ENCODE peak calls at places on chromosomes 1 and 21, in six cellular contexts. One of them, this sample, is unnamed.

GRCh38 chr1:187079330-187079729 is 250.6 kb downstream of the PLA2G4A start:
- DNase-seq in OCI-LY7: no peak
- DNase-seq in small intestine: no peak
- DNase-seq in AG08396: no peak
- DNase-seq in CD8-positive, alpha-beta memory T cell: no peak
- DNase-seq in SW480: no peak
- DNase-seq in this sample: no peak

GRCh38 chr1:228268891-228269285 is 61.0 kb downstream of the OBSCN start:
- DNase-seq in AG08396: peak; percentile 24
- DNase-seq in OCI-LY7: no peak
- DNase-seq in SW480: no peak
- DNase-seq in small intestine: no peak
- DNase-seq in CD8-positive, alpha-beta memory T cell: no peak
- DNase-seq in this sample: no peak

GRCh38 chr21:39659070-39659815 is 46.5 kb downstream of the B3GALT5 start:
- DNase-seq in small intestine: no peak
- DNase-seq in OCI-LY7: no peak
- DNase-seq in SW480: no peak
- DNase-seq in AG08396: no peak
- DNase-seq in CD8-positive, alpha-beta memory T cell: no peak
- DNase-seq in this sample: no peak

GRCh38 chr1:163072658-163073057 is 3.5 kb downstream of the RGS4 start:
- DNase-seq in OCI-LY7: no peak
- DNase-seq in SW480: no peak
- DNase-seq in AG08396: no peak
- DNase-seq in small intestine: no peak
- DNase-seq in CD8-positive, alpha-beta memory T cell: no peak
- DNase-seq in this sample: peak; percentile 83

GRCh38 chr1:91891969-91892368 is 6.0 kb upstream of the TGFBR3 start:
- DNase-seq in AG08396: no peak
- DNase-seq in small intestine: no peak
- DNase-seq in SW480: no peak
- DNase-seq in CD8-positive, alpha-beta memory T cell: peak; percentile 16
- DNase-seq in OCI-LY7: no peak
- DNase-seq in this sample: no peak

GRCh38 chr1:27570823-27571222 is 33.1 kb downstream of the AHDC1 start:
- DNase-seq in AG08396: no peak
- DNase-seq in SW480: no peak
- DNase-seq in small intestine: no peak
- DNase-seq in OCI-LY7: no peak
- DNase-seq in CD8-positive, alpha-beta memory T cell: no peak
- DNase-seq in this sample: no peak

GRCh38 chr1:244322791-244323521 is 128.8 kb downstream of the ADSS2 start:
- DNase-seq in SW480: peak; percentile 94
- DNase-seq in small intestine: peak; percentile 62
- DNase-seq in CD8-positive, alpha-beta memory T cell: peak; percentile 61
- DNase-seq in AG08396: peak; percentile 80
- DNase-seq in OCI-LY7: no peak
- DNase-seq in this sample: peak; percentile 88

GRCh38 chr1:240098534-240098933 is 6.9 kb downstream of the FMN2 start:
- DNase-seq in SW480: no peak
- DNase-seq in CD8-positive, alpha-beta memory T cell: no peak
- DNase-seq in OCI-LY7: no peak
- DNase-seq in small intestine: no peak
- DNase-seq in AG08396: no peak
- DNase-seq in this sample: no peak

GRCh38 chr1:229062135-229062534 is 208.8 kb upstream of the RAB4A start:
- DNase-seq in SW480: no peak
- DNase-seq in small intestine: no peak
- DNase-seq in CD8-positive, alpha-beta memory T cell: no peak
- DNase-seq in AG08396: no peak
- DNase-seq in OCI-LY7: no peak
- DNase-seq in this sample: no peak

GRCh38 chr21:46124926-46125845 is 27.3 kb downstream of the COL6A2 start:
- DNase-seq in SW480: no peak
- DNase-seq in CD8-positive, alpha-beta memory T cell: no peak
- DNase-seq in AG08396: no peak
- DNase-seq in small intestine: no peak
- DNase-seq in OCI-LY7: no peak
- DNase-seq in this sample: no peak

GRCh38 chr1:119885903-119886783 is 10.2 kb downstream of the ADAM30 start:
- DNase-seq in AG08396: peak; percentile 62
- DNase-seq in SW480: peak; percentile 9
- DNase-seq in OCI-LY7: peak; percentile 62
- DNase-seq in small intestine: peak; percentile 56
- DNase-seq in CD8-positive, alpha-beta memory T cell: peak; percentile 5
- DNase-seq in this sample: no peak

GRCh38 chr21:45152265-45152746 is 77.9 kb downstream of the ADARB1 start:
- DNase-seq in AG08396: no peak
- DNase-seq in CD8-positive, alpha-beta memory T cell: peak; percentile 66
- DNase-seq in OCI-LY7: peak; percentile 77
- DNase-seq in SW480: no peak
- DNase-seq in small intestine: peak; percentile 66
- DNase-seq in this sample: no peak

GRCh38 chr1:24903011-24903461 is 27.0 kb downstream of the RUNX3 start:
- DNase-seq in SW480: no peak
- DNase-seq in small intestine: no peak
- DNase-seq in AG08396: no peak
- DNase-seq in CD8-positive, alpha-beta memory T cell: no peak
- DNase-seq in OCI-LY7: no peak
- DNase-seq in this sample: no peak

GRCh38 chr1:172837816-172838680 is 179.1 kb downstream of the FASLG start:
- DNase-seq in AG08396: no peak
- DNase-seq in OCI-LY7: no peak
- DNase-seq in SW480: peak; percentile 84
- DNase-seq in small intestine: peak; percentile 22
- DNase-seq in CD8-positive, alpha-beta memory T cell: peak; percentile 78
- DNase-seq in this sample: no peak

GRCh38 chr1:89022167-89022959 is at the start of gene GBP3:
- DNase-seq in OCI-LY7: peak; percentile 15
- DNase-seq in small intestine: peak; percentile 86
- DNase-seq in CD8-positive, alpha-beta memory T cell: peak; percentile 34
- DNase-seq in AG08396: peak; percentile 33
- DNase-seq in SW480: peak; percentile 38
- DNase-seq in this sample: peak; percentile 85

GRCh38 chr1:95625224-95625623 is 391.2 kb downstream of the RWDD3 start:
- DNase-seq in small intestine: no peak
- DNase-seq in OCI-LY7: no peak
- DNase-seq in CD8-positive, alpha-beta memory T cell: no peak
- DNase-seq in SW480: no peak
- DNase-seq in AG08396: no peak
- DNase-seq in this sample: no peak

GRCh38 chr1:36866168-36866814 is 168.0 kb downstream of the GRIK3 start:
- DNase-seq in SW480: no peak
- DNase-seq in CD8-positive, alpha-beta memory T cell: no peak
- DNase-seq in small intestine: no peak
- DNase-seq in AG08396: no peak
- DNase-seq in OCI-LY7: no peak
- DNase-seq in this sample: no peak

GRCh38 chr21:24375201-24375600 is 1232.1 kb downstream of the MRPL39 start:
- DNase-seq in OCI-LY7: no peak
- DNase-seq in AG08396: no peak
- DNase-seq in small intestine: no peak
- DNase-seq in SW480: no peak
- DNase-seq in CD8-positive, alpha-beta memory T cell: no peak
- DNase-seq in this sample: peak; percentile 9

GRCh38 chr1:31798433-31799195 is 17.2 kb downstream of the SPOCD1 start:
- DNase-seq in AG08396: peak; percentile 86
- DNase-seq in small intestine: no peak
- DNase-seq in CD8-positive, alpha-beta memory T cell: no peak
- DNase-seq in OCI-LY7: no peak
- DNase-seq in SW480: peak; percentile 31
- DNase-seq in this sample: peak; percentile 99

GRCh38 chr1:234981758-234982157 is 146.9 kb downstream of the TOMM20 start:
- DNase-seq in SW480: no peak
- DNase-seq in small intestine: no peak
- DNase-seq in OCI-LY7: no peak
- DNase-seq in CD8-positive, alpha-beta memory T cell: no peak
- DNase-seq in AG08396: no peak
- DNase-seq in this sample: no peak

This sample was measured in RKO.